ENCODE peak calls at places on chromosome 22, in ten cellular contexts. V, R, N, A, O, G, B, J, E and D are unnamed samples.

GRCh38 chr22:44292007-44292370 is 20.8 kb downstream of the SHISAL1 start:
- DNase-seq in V (no peak), R (no peak), N (no peak), A (no peak), O (peak), G (no peak), B (no peak), J (no peak), E (no peak), D (no peak)

GRCh38 chr22:47189056-47189916 is 426.8 kb downstream of the TBC1D22A start:
- DNase-seq in V (no peak), R (no peak), N (no peak), A (no peak), O (no peak), G (no peak), B (peak), J (no peak), E (no peak), D (no peak)

GRCh38 chr22:23098718-23099524 is 28.6 kb downstream of the GNAZ start:
- DNase-seq in V (no peak), R (no peak), N (no peak), A (no peak), O (no peak), G (peak), B (no peak), J (peak), E (peak), D (no peak)

GRCh38 chr22:40002935-40003715 is 8.4 kb downstream of the FAM83F start:
- DNase-seq in V (no peak), R (no peak), N (no peak), A (no peak), O (no peak), G (no peak), B (no peak), J (no peak), E (no peak), D (no peak)

GRCh38 chr22:47609653-47610052 is 847.2 kb downstream of the TBC1D22A start:
- DNase-seq in V (no peak), R (no peak), N (no peak), A (no peak), O (no peak), G (no peak), B (no peak), J (no peak), E (no peak), D (no peak)

GRCh38 chr22:44245438-44245837 is 64.7 kb downstream of the PARVG start:
- DNase-seq in V (no peak), R (no peak), N (no peak), A (no peak), O (no peak), G (no peak), B (no peak), J (no peak), E (no peak), D (no peak)

GRCh38 chr22:19824197-19825015 is 30.3 kb downstream of the GNB1L start:
- DNase-seq in V (no peak), R (no peak), N (no peak), A (no peak), O (peak), G (no peak), B (peak), J (no peak), E (peak), D (no peak)

GRCh38 chr22:42065408-42066132 is 5.0 kb downstream of the NAGA start:
- DNase-seq in V (no peak), R (no peak), N (no peak), A (no peak), O (no peak), G (no peak), B (peak), J (no peak), E (no peak), D (no peak)

GRCh38 chr22:38030311-38031133 is 26.7 kb upstream of the PICK1 start:
- DNase-seq in V (no peak), R (no peak), N (no peak), A (no peak), O (no peak), G (no peak), B (no peak), J (peak), E (no peak), D (no peak)

GRCh38 chr22:27424319-27424718 is 377.2 kb downstream of the MN1 start:
- DNase-seq in V (no peak), R (no peak), N (no peak), A (no peak), O (no peak), G (no peak), B (no peak), J (no peak), E (no peak), D (no peak)

GRCh38 chr22:24232124-24232523 is 12.8 kb downstream of the GGT5 start:
- DNase-seq in V (no peak), R (no peak), N (no peak), A (no peak), O (no peak), G (no peak), B (no peak), J (no peak), E (no peak), D (no peak)